ENCODE peak calls at places on chromosomes 4 and X, in five cellular contexts. E is A549, W is K562, P is GM12878, Z is HepG2. U is an unnamed sample.

GRCh38 chr4:17646693-17647092 is 32.3 kb downstream of the MED28 start:
- DNase-seq in Z (peak), E (no peak), P (no peak), W (no peak), U (no peak)

GRCh38 chrX:8245411-8245810 is 74.3 kb upstream of the VCX2 start:
- DNase-seq in P (no peak), E (no peak), Z (no peak), W (no peak), U (peak)

GRCh38 chr4:164252286-164252685 is 501.6 kb upstream of the SMIM31 start:
- DNase-seq in P (no peak), Z (no peak), E (no peak), W (no peak), U (peak)

GRCh38 chrX:10636337-10636736 is 16.0 kb upstream of the MID1 start:
- DNase-seq in E (peak), Z (no peak), P (no peak), W (peak), U (peak)

GRCh38 chrX:54045563-54046228 is 1.4 kb upstream of the PHF8 start:
- DNase-seq in P (no peak), W (no peak), Z (peak), E (no peak), U (no peak)

GRCh38 chr4:107131295-107131694 is 95.2 kb upstream of the DKK2 start:
- DNase-seq in Z (no peak), W (no peak), E (no peak), P (no peak), U (no peak)

GRCh38 chrX:63439580-63439979 is 88.4 kb upstream of the SPIN4 start:
- DNase-seq in Z (no peak), E (no peak), P (no peak), W (no peak), U (no peak)

GRCh38 chrX:11641368-11641767 is 24.4 kb downstream of the ARHGAP6 start:
- DNase-seq in E (no peak), P (no peak), W (no peak), Z (no peak), U (no peak)

GRCh38 chr4:114025176-114025777 is 45.8 kb upstream of the ARSJ start:
- DNase-seq in E (no peak), Z (peak), P (peak), W (no peak), U (no peak)

GRCh38 chr4:105895609-105896460 is 564 bp downstream of the NPNT start:
- DNase-seq in P (no peak), E (peak), Z (no peak), W (no peak), U (peak)

GRCh38 chr4:187485676-187486075 is 509.9 kb upstream of the ZFP42 start:
- DNase-seq in P (no peak), E (no peak), W (no peak), Z (no peak), U (no peak)

GRCh38 chr4:122716825-122717448 is 15.6 kb upstream of the BBS12 start:
- DNase-seq in P (no peak), Z (peak), E (peak), W (peak), U (peak)

GRCh38 chrX:96721398-96721797 is 36.8 kb downstream of the DIAPH2 start:
- DNase-seq in Z (peak), W (no peak), P (peak), E (no peak), U (no peak)

GRCh38 chr4:17166954-17167353 is 268.5 kb upstream of the LDB2 start:
- DNase-seq in P (no peak), E (no peak), Z (no peak), W (no peak), U (no peak)

GRCh38 chr4:24675723-24676122 is 91.4 kb upstream of the DHX15 start:
- DNase-seq in P (no peak), E (no peak), W (no peak), Z (no peak), U (no peak)

GRCh38 chr4:110609044-110609750 is 13.7 kb downstream of the PITX2 start:
- DNase-seq in W (no peak), E (no peak), P (no peak), Z (no peak), U (no peak)

GRCh38 chr4:54513231-54513630 is 144.5 kb upstream of the KIT start:
- DNase-seq in Z (no peak), P (no peak), W (no peak), E (no peak), U (no peak)

GRCh38 chrX:126824596-126824995 is 5.1 kb downstream of the PRR32 start:
- DNase-seq in Z (no peak), W (no peak), P (no peak), E (no peak), U (no peak)
- TF ChIP-seq JUNB in Z (no peak), W (no peak), P (no peak), E (no peak), U (no peak)

DNA sequence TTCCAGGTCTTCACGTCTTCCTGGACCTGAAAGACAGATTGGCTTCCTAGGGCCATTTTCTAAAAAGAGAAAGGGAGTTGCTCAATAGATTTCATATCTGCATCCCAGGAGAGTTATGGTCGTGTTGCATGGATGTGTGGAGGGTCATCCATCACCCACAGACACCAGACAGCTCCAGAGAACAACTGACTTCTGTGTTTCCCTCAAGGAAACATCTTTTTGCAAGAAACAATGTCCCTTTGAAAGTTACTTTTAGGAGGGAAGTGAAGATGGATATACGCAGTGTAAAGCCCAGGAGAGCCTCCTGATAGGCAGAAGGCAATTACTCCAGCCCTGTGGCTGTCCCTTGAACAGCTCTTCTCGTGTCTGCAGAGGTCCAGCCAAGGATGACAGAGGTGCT is 108.3 kb downstream of the CLNK start:
- DNase-seq in E (no peak), Z (no peak), W (no peak), P (no peak), U (no peak)
- TF ChIP-seq JUNB in E (no peak), Z (no peak), W (no peak), P (no peak), U (no peak)

GRCh38 chrX:130025256-130025655 is 42.8 kb downstream of the BCORL1 start:
- DNase-seq in Z (no peak), E (no peak), P (no peak), W (no peak), U (peak)
- TF ChIP-seq JUNB in Z (no peak), E (no peak), P (no peak), W (no peak), U (no peak)

DNA sequence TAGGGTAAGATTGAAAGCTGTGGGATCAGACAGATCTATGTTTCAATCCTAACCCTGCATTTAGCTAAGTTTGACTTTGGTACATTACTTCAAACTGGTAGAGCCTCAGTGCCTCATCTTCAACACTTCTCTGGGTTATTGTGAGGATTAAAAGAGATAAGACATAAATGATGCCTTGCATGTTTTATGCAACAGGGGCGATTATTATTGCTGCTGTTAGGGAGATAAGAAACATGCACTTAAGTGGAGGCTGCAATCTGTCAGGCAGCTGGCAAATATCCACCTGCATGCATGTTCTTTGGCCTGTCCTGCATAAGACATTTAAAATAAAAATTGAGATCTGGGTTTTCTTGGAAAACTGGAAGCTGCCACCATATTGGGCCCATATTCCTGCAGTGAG is 24.6 kb downstream of the UNC5C start:
- DNase-seq in Z (no peak), E (no peak), P (no peak), W (no peak), U (no peak)
- TF ChIP-seq JUNB in Z (no peak), E (no peak), P (no peak), W (no peak), U (no peak)

DNA sequence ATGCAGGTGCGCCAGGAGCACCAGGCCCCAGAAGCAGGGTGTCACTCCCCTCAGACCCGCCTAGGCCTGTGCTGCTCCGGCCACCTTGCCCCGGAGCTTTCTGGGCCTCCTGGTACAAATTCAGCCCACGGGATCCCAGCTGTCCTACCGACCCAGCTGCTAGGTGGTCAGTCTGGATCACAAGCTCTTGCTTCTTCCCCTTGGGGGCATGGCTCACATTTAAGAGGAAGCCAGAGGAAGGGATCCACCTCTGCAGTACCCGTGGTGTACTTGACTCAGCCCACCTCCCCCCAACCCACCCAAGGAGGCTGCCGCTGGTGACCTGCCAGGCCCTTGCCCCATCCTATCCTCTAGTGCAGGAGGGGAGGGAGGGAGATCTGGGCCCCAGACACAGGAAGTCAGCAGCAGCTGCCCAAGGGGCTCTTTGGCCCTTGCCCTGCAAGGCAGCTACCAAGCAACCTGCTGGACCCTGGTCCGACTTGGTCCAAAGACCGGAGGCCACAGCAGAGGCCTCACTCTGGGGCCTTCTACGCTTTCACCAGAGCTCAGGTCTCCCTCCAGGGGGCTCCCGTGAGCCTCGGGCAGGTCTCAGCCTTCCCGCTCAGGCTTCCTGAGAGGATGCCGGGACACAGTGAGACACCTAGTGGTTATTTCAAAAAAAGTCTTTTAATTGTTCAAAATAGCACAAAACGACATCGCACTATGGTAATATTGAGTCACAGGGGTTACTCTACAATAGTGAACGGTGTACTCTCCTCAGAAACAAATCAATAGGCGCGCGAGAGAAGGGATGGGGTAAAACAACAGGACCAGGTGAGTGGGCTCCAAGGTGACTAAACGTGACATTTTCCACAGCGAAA is 2.7 kb upstream of the RENBP start:
- DNase-seq in W (peak), Z (peak), E (peak), P (no peak), U (peak)
- TF ChIP-seq JUNB in W (no peak), Z (no peak), E (no peak), P (no peak), U (no peak)

U was measured in GM23338.